ENCODE peak calls at places on chromosomes 7 and 10, in six cellular contexts. One of them, this sample, is unnamed.

GRCh38 chr10:26931223-26931622 is 70.5 kb upstream of the ABI1 start:
- DNase-seq in GM12891: peak; percentile 47
- DNase-seq in SK-N-SH: no peak
- DNase-seq in HepG2: peak; percentile 45
- DNase-seq in GM12878: no peak
- DNase-seq in H1: peak; percentile 71
- DNase-seq in this sample: peak; percentile 27

GRCh38 chr10:88833156-88833555 is 18.5 kb downstream of the ANKRD22 start:
- DNase-seq in GM12891: no peak
- DNase-seq in SK-N-SH: no peak
- DNase-seq in HepG2: no peak
- DNase-seq in GM12878: no peak
- DNase-seq in H1: no peak
- DNase-seq in this sample: no peak

GRCh38 chr10:11180228-11180627 is 162.6 kb downstream of the CELF2 start:
- DNase-seq in GM12891: no peak
- DNase-seq in SK-N-SH: no peak
- DNase-seq in HepG2: no peak
- DNase-seq in GM12878: no peak
- DNase-seq in H1: no peak
- DNase-seq in this sample: no peak

GRCh38 chr10:71512794-71513379 is 116.2 kb downstream of the CDH23 start:
- DNase-seq in GM12891: no peak
- DNase-seq in SK-N-SH: peak; percentile 57
- DNase-seq in HepG2: peak; percentile 33
- DNase-seq in GM12878: no peak
- DNase-seq in H1: no peak
- DNase-seq in this sample: no peak

GRCh38 chr10:130243015-130243414 is 106.8 kb downstream of the GLRX3 start:
- DNase-seq in GM12891: no peak
- DNase-seq in SK-N-SH: no peak
- DNase-seq in HepG2: no peak
- DNase-seq in GM12878: no peak
- DNase-seq in H1: no peak
- DNase-seq in this sample: no peak

GRCh38 chr7:32020760-32021159 is 49.4 kb downstream of the PDE1C start:
- DNase-seq in GM12891: no peak
- DNase-seq in SK-N-SH: no peak
- DNase-seq in HepG2: no peak
- DNase-seq in GM12878: no peak
- DNase-seq in H1: no peak
- DNase-seq in this sample: no peak

GRCh38 chr7:43700059-43700501 is 29.2 kb downstream of the COA1 start:
- DNase-seq in GM12891: no peak
- DNase-seq in SK-N-SH: peak; percentile 59
- DNase-seq in HepG2: peak; percentile 46
- DNase-seq in GM12878: no peak
- DNase-seq in H1: no peak
- DNase-seq in this sample: no peak

GRCh38 chr7:148772297-148773089 is 73.8 kb downstream of the CUL1 start:
- DNase-seq in GM12891: no peak
- DNase-seq in SK-N-SH: no peak
- DNase-seq in HepG2: no peak
- DNase-seq in GM12878: no peak
- DNase-seq in H1: no peak
- DNase-seq in this sample: no peak

GRCh38 chr10:96743988-96744585 is 23.8 kb upstream of the PIK3AP1 start:
- DNase-seq in GM12891: no peak
- DNase-seq in SK-N-SH: peak; percentile 33
- DNase-seq in HepG2: peak; percentile 44
- DNase-seq in GM12878: no peak
- DNase-seq in H1: no peak
- DNase-seq in this sample: no peak

GRCh38 chr7:30992414-30992813 is 28.7 kb downstream of the GHRHR start:
- DNase-seq in GM12891: no peak
- DNase-seq in SK-N-SH: no peak
- DNase-seq in HepG2: no peak
- DNase-seq in GM12878: no peak
- DNase-seq in H1: no peak
- DNase-seq in this sample: no peak

GRCh38 chr7:69309601-69310000 is 288.7 kb upstream of the AUTS2 start:
- DNase-seq in GM12891: no peak
- DNase-seq in SK-N-SH: no peak
- DNase-seq in HepG2: no peak
- DNase-seq in GM12878: no peak
- DNase-seq in H1: no peak
- DNase-seq in this sample: no peak

GRCh38 chr7:16695621-16696237 is 49.7 kb downstream of the BZW2 start:
- DNase-seq in GM12891: no peak
- DNase-seq in SK-N-SH: peak; percentile 39
- DNase-seq in HepG2: peak; percentile 40
- DNase-seq in GM12878: no peak
- DNase-seq in H1: no peak
- DNase-seq in this sample: no peak

GRCh38 chr10:46311501-46311951 is 24.7 kb downstream of the ANTXRL start:
- DNase-seq in GM12891: no peak
- DNase-seq in SK-N-SH: no peak
- DNase-seq in HepG2: no peak
- DNase-seq in GM12878: no peak
- DNase-seq in H1: no peak
- DNase-seq in this sample: no peak

GRCh38 chr10:86226801-86227201 is 139.8 kb downstream of the GRID1 start:
- DNase-seq in GM12891: no peak
- DNase-seq in SK-N-SH: peak; percentile 60
- DNase-seq in HepG2: no peak
- DNase-seq in GM12878: no peak
- DNase-seq in H1: no peak
- DNase-seq in this sample: no peak

GRCh38 chr7:131354390-131354789 is 26.7 kb downstream of the MKLN1 start:
- DNase-seq in GM12891: no peak
- DNase-seq in SK-N-SH: no peak
- DNase-seq in HepG2: no peak
- DNase-seq in GM12878: no peak
- DNase-seq in H1: no peak
- DNase-seq in this sample: no peak

GRCh38 chr7:531777-532176 is 12.1 kb upstream of the PDGFA start:
- DNase-seq in GM12891: no peak
- DNase-seq in SK-N-SH: no peak
- DNase-seq in HepG2: no peak
- DNase-seq in GM12878: no peak
- DNase-seq in H1: no peak
- DNase-seq in this sample: no peak

GRCh38 chr10:18144928-18145327 is 4.7 kb downstream of the CACNB2 start:
- DNase-seq in GM12891: no peak
- DNase-seq in SK-N-SH: peak; percentile 40
- DNase-seq in HepG2: no peak
- DNase-seq in GM12878: no peak
- DNase-seq in H1: no peak
- DNase-seq in this sample: no peak

GRCh38 chr7:157633465-157634185 is 296.8 kb downstream of the DNAJB6 start:
- DNase-seq in GM12891: no peak
- DNase-seq in SK-N-SH: no peak
- DNase-seq in HepG2: no peak
- DNase-seq in GM12878: no peak
- DNase-seq in H1: no peak
- DNase-seq in this sample: no peak

GRCh38 chr7:68547794-68548193 is 1050.5 kb upstream of the AUTS2 start:
- DNase-seq in GM12891: no peak
- DNase-seq in SK-N-SH: no peak
- DNase-seq in HepG2: no peak
- DNase-seq in GM12878: no peak
- DNase-seq in H1: no peak
- DNase-seq in this sample: no peak

GRCh38 chr7:29177963-29178612 is 16.5 kb upstream of the CHN2 start:
- DNase-seq in GM12891: no peak
- DNase-seq in SK-N-SH: no peak
- DNase-seq in HepG2: no peak
- DNase-seq in GM12878: no peak
- DNase-seq in H1: no peak
- DNase-seq in this sample: no peak

GRCh38 chr10:110500515-110500905 is 2.8 kb downstream of the DUSP5 start:
- DNase-seq in GM12891: no peak
- DNase-seq in SK-N-SH: no peak
- DNase-seq in HepG2: no peak
- DNase-seq in GM12878: no peak
- DNase-seq in H1: no peak
- DNase-seq in this sample: no peak

GRCh38 chr10:29316308-29317026 is 27.6 kb downstream of the LYZL1 start:
- DNase-seq in GM12891: no peak
- DNase-seq in SK-N-SH: no peak
- DNase-seq in HepG2: peak; percentile 40
- DNase-seq in GM12878: no peak
- DNase-seq in H1: no peak
- DNase-seq in this sample: no peak

GRCh38 chr7:36032362-36032818 is 120.7 kb upstream of the EEPD1 start:
- DNase-seq in GM12891: no peak
- DNase-seq in SK-N-SH: no peak
- DNase-seq in HepG2: no peak
- DNase-seq in GM12878: no peak
- DNase-seq in H1: no peak
- DNase-seq in this sample: no peak

GRCh38 chr7:78420001-78420400 is 621.4 kb downstream of the PHTF2 start:
- DNase-seq in GM12891: no peak
- DNase-seq in SK-N-SH: no peak
- DNase-seq in HepG2: no peak
- DNase-seq in GM12878: no peak
- DNase-seq in H1: no peak
- DNase-seq in this sample: no peak

GRCh38 chr7:66377045-66377444 is 171.9 kb downstream of the TPST1 start:
- DNase-seq in GM12891: no peak
- DNase-seq in SK-N-SH: peak; percentile 33
- DNase-seq in HepG2: no peak
- DNase-seq in GM12878: no peak
- DNase-seq in H1: no peak
- DNase-seq in this sample: no peak

GRCh38 chr10:48693206-48693605 is 8.5 kb downstream of the WDFY4 start:
- DNase-seq in GM12891: no peak
- DNase-seq in SK-N-SH: no peak
- DNase-seq in HepG2: no peak
- DNase-seq in GM12878: no peak
- DNase-seq in H1: no peak
- DNase-seq in this sample: no peak
- TF ChIP-seq TAF1 in GM12891: no peak
- TF ChIP-seq TAF1 in SK-N-SH: no peak
- TF ChIP-seq TAF1 in HepG2: no peak
- TF ChIP-seq TAF1 in GM12878: no peak
- TF ChIP-seq TAF1 in H1: no peak
- TF ChIP-seq TAF1 in this sample: no peak

GRCh38 chr10:55237462-55237861 is 436.4 kb upstream of the PCDH15 start:
- DNase-seq in GM12891: no peak
- DNase-seq in SK-N-SH: no peak
- DNase-seq in HepG2: no peak
- DNase-seq in GM12878: no peak
- DNase-seq in H1: no peak
- DNase-seq in this sample: no peak

GRCh38 chr10:55233090-55233489 is 432.1 kb upstream of the PCDH15 start:
- DNase-seq in GM12891: no peak
- DNase-seq in SK-N-SH: no peak
- DNase-seq in HepG2: no peak
- DNase-seq in GM12878: no peak
- DNase-seq in H1: no peak
- DNase-seq in this sample: no peak

GRCh38 chr10:55233505-55233904 is 432.5 kb upstream of the PCDH15 start:
- DNase-seq in GM12891: no peak
- DNase-seq in SK-N-SH: no peak
- DNase-seq in HepG2: no peak
- DNase-seq in GM12878: peak; percentile 5
- DNase-seq in H1: no peak
- DNase-seq in this sample: no peak

GRCh38 chr10:55232553-55232952 is 431.5 kb upstream of the PCDH15 start:
- DNase-seq in GM12891: no peak
- DNase-seq in SK-N-SH: no peak
- DNase-seq in HepG2: no peak
- DNase-seq in GM12878: no peak
- DNase-seq in H1: no peak
- DNase-seq in this sample: no peak
- TF ChIP-seq TAF1 in GM12891: no peak
- TF ChIP-seq TAF1 in SK-N-SH: no peak
- TF ChIP-seq TAF1 in HepG2: no peak
- TF ChIP-seq TAF1 in GM12878: no peak
- TF ChIP-seq TAF1 in H1: no peak
- TF ChIP-seq TAF1 in this sample: no peak

GRCh38 chr10:103986360-103986759 is 19.4 kb downstream of the SLK start:
- DNase-seq in GM12891: no peak
- DNase-seq in SK-N-SH: no peak
- DNase-seq in HepG2: no peak
- DNase-seq in GM12878: no peak
- DNase-seq in H1: no peak
- DNase-seq in this sample: no peak

GRCh38 chr10:103985726-103986125 is 18.8 kb downstream of the SLK start:
- DNase-seq in GM12891: no peak
- DNase-seq in SK-N-SH: no peak
- DNase-seq in HepG2: no peak
- DNase-seq in GM12878: no peak
- DNase-seq in H1: no peak
- DNase-seq in this sample: no peak

GRCh38 chr10:103980246-103980906 is 13.4 kb downstream of the SLK start:
- DNase-seq in GM12891: no peak
- DNase-seq in SK-N-SH: no peak
- DNase-seq in HepG2: no peak
- DNase-seq in GM12878: no peak
- DNase-seq in H1: no peak
- DNase-seq in this sample: no peak

GRCh38 chr10:103982639-103983038 is 15.7 kb downstream of the SLK start:
- DNase-seq in GM12891: no peak
- DNase-seq in SK-N-SH: peak; percentile 32
- DNase-seq in HepG2: peak; percentile 33
- DNase-seq in GM12878: no peak
- DNase-seq in H1: no peak
- DNase-seq in this sample: no peak

DNA sequence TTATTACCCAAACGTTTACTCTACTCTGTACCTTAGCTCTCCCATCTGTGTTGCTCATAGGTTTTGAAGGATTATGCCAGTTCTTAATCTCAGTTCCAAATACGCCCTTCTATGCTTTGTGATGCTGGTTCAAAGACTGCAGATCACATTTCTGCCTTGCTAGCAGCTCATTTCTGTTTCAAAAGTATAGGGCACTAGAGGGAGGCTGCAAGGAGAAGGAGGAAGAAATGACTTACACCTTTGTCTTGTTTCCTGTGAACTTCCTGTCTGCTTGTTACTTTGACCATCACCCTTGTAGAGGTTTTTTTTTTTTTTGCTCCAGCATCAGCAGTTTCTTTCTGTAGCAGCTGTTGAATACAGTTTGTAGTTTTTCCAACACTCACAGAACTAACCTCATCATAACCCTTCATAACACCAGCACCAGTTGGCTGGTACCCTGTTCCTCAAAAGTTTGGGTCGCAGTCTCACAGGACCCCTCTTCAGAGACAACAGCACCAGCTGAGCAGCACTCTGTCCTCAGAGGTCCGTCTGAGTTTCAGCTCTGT is 16.5 kb downstream of the SLK start:
- DNase-seq in GM12891: no peak
- DNase-seq in SK-N-SH: no peak
- DNase-seq in HepG2: no peak
- DNase-seq in GM12878: peak; percentile 40
- DNase-seq in H1: no peak
- DNase-seq in this sample: no peak
- TF ChIP-seq TAF1 in GM12891: no peak
- TF ChIP-seq TAF1 in SK-N-SH: no peak
- TF ChIP-seq TAF1 in HepG2: no peak
- TF ChIP-seq TAF1 in GM12878: no peak
- TF ChIP-seq TAF1 in H1: no peak
- TF ChIP-seq TAF1 in this sample: no peak

GRCh38 chr7:64494912-64495461 is 67.9 kb downstream of the ZNF680 start:
- DNase-seq in GM12891: no peak
- DNase-seq in SK-N-SH: peak; percentile 73
- DNase-seq in HepG2: no peak
- DNase-seq in GM12878: no peak
- DNase-seq in H1: no peak
- DNase-seq in this sample: no peak
- TF ChIP-seq TAF1 in GM12891: no peak
- TF ChIP-seq TAF1 in SK-N-SH: no peak
- TF ChIP-seq TAF1 in HepG2: no peak
- TF ChIP-seq TAF1 in GM12878: no peak
- TF ChIP-seq TAF1 in H1: no peak
- TF ChIP-seq TAF1 in this sample: no peak

This sample was measured in GM12892.